ENCODE peak calls at places on chromosomes 3 and 15, in ten cellular contexts. P, O, C, U, H, V, F, K, M and D are unnamed samples.

GRCh38 chr15:77027111-77027696 is 32.3 kb downstream of the PSTPIP1 start:
- DNase-seq in P (peak), O (peak), C (no peak), U (no peak), H (no peak), V (no peak), F (no peak), K (peak), M (peak), D (no peak)

GRCh38 chr15:62758126-62758951 is 284.2 kb upstream of the TPM1 start:
- DNase-seq in P (peak), O (peak), C (no peak), U (peak), H (no peak), V (peak), F (peak), K (no peak), M (no peak), D (no peak)

GRCh38 chr3:128707935-128708494 is 18.0 kb upstream of the RAB7A start:
- DNase-seq in P (no peak), O (no peak), C (no peak), U (no peak), H (no peak), V (no peak), F (no peak), K (no peak), M (no peak), D (no peak)

GRCh38 chr15:80984856-80985255 is 4.8 kb downstream of the MESD start:
- DNase-seq in P (no peak), O (no peak), C (peak), U (peak), H (no peak), V (no peak), F (no peak), K (no peak), M (no peak), D (no peak)

GRCh38 chr3:81195483-81195882 is 566.0 kb downstream of the GBE1 start:
- DNase-seq in P (no peak), O (no peak), C (no peak), U (no peak), H (no peak), V (no peak), F (no peak), K (no peak), M (no peak), D (no peak)

GRCh38 chr15:100834731-100835130 is 44.9 kb upstream of the ALDH1A3 start:
- DNase-seq in P (no peak), O (no peak), C (no peak), U (no peak), H (no peak), V (no peak), F (no peak), K (no peak), M (no peak), D (no peak)

GRCh38 chr15:83869329-83869728 is 215.4 kb downstream of the ADAMTSL3 start:
- DNase-seq in P (no peak), O (no peak), C (no peak), U (no peak), H (no peak), V (no peak), F (no peak), K (no peak), M (no peak), D (no peak)

GRCh38 chr3:172752651-172753050 is 2.1 kb downstream of the ECT2 start:
- DNase-seq in P (no peak), O (no peak), C (no peak), U (no peak), H (no peak), V (no peak), F (no peak), K (no peak), M (no peak), D (no peak)

GRCh38 chr3:40585381-40586016 is 60.7 kb downstream of the ZNF621 start:
- DNase-seq in P (no peak), O (no peak), C (no peak), U (no peak), H (no peak), V (no peak), F (no peak), K (no peak), M (no peak), D (no peak)

GRCh38 chr15:85742186-85742751 is 52.5 kb downstream of the KLHL25 start:
- DNase-seq in P (peak), O (no peak), C (peak), U (peak), H (no peak), V (no peak), F (no peak), K (no peak), M (no peak), D (peak)

GRCh38 chr3:177830411-177830849 is 633.1 kb upstream of the TBL1XR1 start:
- DNase-seq in P (no peak), O (no peak), C (no peak), U (peak), H (no peak), V (peak), F (no peak), K (no peak), M (no peak), D (peak)

GRCh38 chr15:31032959-31033358 is 41.5 kb upstream of the MTMR10 start:
- DNase-seq in P (no peak), O (no peak), C (no peak), U (peak), H (no peak), V (peak), F (no peak), K (no peak), M (no peak), D (no peak)

GRCh38 chr15:38275951-38276350 is 23.3 kb downstream of the SPRED1 start:
- DNase-seq in P (no peak), O (no peak), C (no peak), U (peak), H (no peak), V (no peak), F (no peak), K (no peak), M (no peak), D (no peak)

GRCh38 chr3:1611824-1612223 is 486.8 kb upstream of the CNTN4 start:
- DNase-seq in P (no peak), O (no peak), C (no peak), U (no peak), H (no peak), V (no peak), F (no peak), K (no peak), M (no peak), D (no peak)
- TF ChIP-seq CTCF in P (no peak), O (no peak), C (no peak), U (no peak), H (no peak), V (no peak), F (no peak), K (no peak), M (no peak), D (no peak)

DNA sequence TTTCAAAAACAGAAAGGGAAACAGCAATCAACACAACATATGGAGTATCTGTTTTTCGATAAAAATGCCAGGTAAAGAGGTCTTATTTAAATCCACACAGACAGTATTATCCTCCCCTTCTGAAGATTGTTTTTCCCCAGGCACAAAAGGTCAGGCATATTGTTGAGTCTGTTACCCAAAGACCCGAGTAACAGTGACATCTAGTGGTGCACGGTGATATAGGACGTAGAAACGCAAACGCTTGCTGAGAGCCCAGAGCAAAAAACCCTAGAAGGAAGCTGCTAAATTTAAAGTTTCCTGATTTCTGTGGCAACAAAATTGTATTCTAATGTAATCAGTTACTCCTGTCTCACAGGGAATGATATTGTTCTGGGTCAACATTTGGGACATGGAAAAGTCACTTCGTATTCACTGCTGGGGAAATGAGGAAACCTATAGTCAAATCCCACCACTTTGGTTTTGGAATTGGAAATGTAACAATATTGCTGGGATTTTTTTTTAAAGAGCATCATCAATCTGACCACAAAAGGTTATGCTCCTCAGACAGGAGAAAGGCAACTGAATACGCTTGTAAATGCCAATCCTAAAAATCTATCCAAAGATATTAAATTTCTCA is 312.7 kb upstream of the CCDC54 start:
- DNase-seq in P (peak), O (peak), C (peak), U (peak), H (peak), V (peak), F (peak), K (peak), M (peak), D (peak)
- TF ChIP-seq CTCF in P (peak), O (peak), C (peak), U (peak), H (peak), V (peak), F (peak), K (peak), M (peak), D (peak)

GRCh38 chr3:140216249-140216648 is 281.3 kb downstream of the CLSTN2 start:
- DNase-seq in P (no peak), O (no peak), C (no peak), U (no peak), H (no peak), V (no peak), F (no peak), K (no peak), M (no peak), D (no peak)
- TF ChIP-seq CTCF in P (peak), O (peak), C (peak), U (peak), H (peak), V (peak), F (peak), K (peak), M (no peak), D (peak)

DNA sequence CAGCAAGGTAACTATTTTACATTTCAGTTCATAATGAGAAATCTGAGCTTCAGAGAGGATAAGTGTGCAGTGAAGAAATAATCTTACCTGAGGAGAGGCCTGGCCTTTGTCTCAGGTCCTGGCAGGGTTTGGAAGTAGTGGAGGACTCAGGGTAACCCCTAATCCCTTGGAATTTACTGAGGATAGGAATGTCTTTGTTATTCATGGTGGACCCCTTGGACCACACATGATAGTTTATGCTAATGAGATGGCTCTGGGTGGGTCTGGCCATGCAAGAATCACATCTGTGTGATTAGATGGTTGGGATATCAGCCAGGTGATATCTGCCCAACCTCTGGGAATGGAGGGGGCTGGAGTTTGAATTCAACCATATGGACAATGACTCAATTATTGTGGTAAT is 65.0 kb upstream of the DAZL start:
- DNase-seq in P (no peak), O (no peak), C (no peak), U (no peak), H (no peak), V (no peak), F (no peak), K (peak), M (no peak), D (no peak)
- TF ChIP-seq CTCF in P (no peak), O (no peak), C (no peak), U (no peak), H (no peak), V (no peak), F (no peak), K (no peak), M (no peak), D (no peak)

GRCh38 chr3:79766474-79767193 is 1.2 kb downstream of the ROBO1 start:
- DNase-seq in P (peak), O (no peak), C (no peak), U (no peak), H (peak), V (no peak), F (no peak), K (no peak), M (no peak), D (no peak)

GRCh38 chr3:79765854-79766253 is 1.9 kb downstream of the ROBO1 start:
- DNase-seq in P (peak), O (no peak), C (no peak), U (no peak), H (peak), V (no peak), F (no peak), K (no peak), M (no peak), D (no peak)

GRCh38 chr3:79767953-79768282 is at the start of gene ROBO1:
- DNase-seq in P (peak), O (no peak), C (no peak), U (no peak), H (peak), V (no peak), F (no peak), K (peak), M (no peak), D (no peak)

GRCh38 chr3:79769234-79769633 is 1.4 kb upstream of the ROBO1 start:
- DNase-seq in P (no peak), O (no peak), C (no peak), U (no peak), H (no peak), V (no peak), F (no peak), K (no peak), M (no peak), D (no peak)

DNA sequence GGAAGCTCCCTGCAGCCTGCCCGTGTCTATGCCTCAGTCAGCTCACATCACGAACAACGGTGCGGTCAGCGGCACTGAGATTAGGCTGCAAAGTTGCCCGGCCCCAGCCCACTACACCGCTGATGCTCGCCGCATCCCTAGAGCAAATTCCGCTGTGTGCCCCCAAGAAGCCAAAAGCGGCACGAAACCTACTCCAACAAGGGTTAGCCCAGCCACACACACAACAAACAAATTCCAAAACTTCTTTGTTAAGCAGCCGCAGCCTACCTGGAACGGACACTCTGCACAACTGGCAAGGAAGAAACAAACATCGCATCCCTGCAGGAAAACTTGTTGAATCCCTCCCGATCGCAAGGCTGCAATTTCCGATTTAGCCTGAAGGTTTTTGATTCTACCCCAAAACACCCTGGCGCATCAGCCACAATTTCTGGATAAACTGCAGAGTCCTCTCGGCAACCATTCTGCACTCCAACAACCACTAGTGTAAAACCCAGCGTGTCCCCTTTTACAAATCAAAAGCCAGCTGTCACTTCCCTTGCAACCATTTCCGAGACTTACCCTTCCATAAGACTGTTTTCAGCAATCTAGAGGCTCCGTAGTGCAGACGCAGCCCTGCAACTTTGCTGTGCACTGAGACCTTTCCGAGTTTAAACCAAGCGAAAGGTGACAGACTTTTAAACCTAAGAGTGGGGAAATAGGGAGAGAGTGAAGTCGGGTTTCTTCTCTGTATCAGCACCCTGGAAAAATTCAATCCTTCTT is 425 bp downstream of the ROBO1 start:
- DNase-seq in P (peak), O (no peak), C (no peak), U (no peak), H (peak), V (no peak), F (no peak), K (peak), M (no peak), D (no peak)
- TF ChIP-seq CTCF in P (peak), O (no peak), C (no peak), U (no peak), H (peak), V (no peak), F (no peak), K (no peak), M (no peak), D (no peak)

DNA sequence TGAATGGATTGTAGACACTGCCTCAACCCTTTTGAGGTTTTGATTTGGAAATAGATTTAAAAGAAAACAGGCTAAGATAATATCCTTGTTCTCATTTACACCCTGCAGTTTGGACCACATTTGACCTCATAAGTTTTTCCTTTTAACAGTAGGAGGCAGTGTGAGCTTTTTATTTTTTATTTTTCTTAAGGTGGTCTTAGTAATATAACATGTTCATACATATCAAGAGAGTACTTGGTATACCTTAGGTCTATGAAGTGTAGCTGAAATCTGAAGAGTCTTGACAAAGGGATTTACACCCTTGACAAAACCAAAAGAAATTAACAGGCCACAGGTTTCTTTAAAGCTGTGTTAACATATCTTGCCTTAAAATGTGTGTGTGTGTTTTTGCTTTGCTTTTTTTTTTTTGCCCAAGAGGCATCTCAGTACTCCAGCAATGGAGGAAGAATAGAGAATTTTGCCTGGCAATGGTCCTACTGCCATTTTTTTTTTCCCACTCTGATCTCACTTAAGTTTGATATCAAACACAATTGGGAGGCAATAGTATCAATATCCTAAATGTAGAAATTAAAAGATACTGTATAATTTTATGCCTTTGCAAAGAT is 3.3 kb downstream of the RAP2B start:
- DNase-seq in P (no peak), O (no peak), C (no peak), U (peak), H (no peak), V (no peak), F (no peak), K (no peak), M (no peak), D (no peak)
- TF ChIP-seq CTCF in P (peak), O (no peak), C (no peak), U (peak), H (peak), V (peak), F (no peak), K (no peak), M (peak), D (peak)

GRCh38 chr15:65318870-65319356 is 14.4 kb downstream of the RNU5B-1 start:
- DNase-seq in P (peak), O (peak), C (peak), U (peak), H (peak), V (no peak), F (peak), K (peak), M (peak), D (peak)
- TF ChIP-seq CTCF in P (peak), O (peak), C (peak), U (peak), H (peak), V (peak), F (peak), K (peak), M (peak), D (peak)

DNA sequence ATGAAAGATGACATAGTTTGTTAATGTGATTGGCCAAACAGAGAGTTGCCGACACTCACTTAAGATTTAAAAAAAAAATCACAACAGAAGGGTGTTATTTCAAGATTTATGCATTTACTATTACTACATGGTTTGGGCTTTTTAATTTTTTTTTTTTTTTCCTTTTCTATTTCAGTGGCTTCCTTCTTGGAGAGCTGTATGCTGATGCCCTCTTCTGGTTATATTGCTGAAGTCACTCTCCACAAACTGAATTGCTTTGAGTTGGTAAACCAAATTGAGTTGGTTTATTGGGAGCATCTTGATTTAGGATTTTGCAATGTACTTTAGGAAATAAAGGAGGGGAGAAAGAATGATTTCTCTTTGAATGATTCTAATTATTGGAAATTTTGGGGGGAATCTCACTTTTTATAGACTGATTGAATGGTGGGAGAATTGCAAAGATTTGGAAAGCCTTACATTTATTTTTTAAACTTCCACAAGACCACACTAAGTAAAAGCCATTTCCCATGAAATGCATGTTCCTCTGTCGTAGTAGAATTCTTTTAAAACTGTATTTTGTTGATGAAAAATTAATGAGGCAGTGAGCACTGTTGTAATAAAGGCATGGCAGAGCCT is 186.6 kb upstream of the FEZF2 start:
- DNase-seq in P (peak), O (no peak), C (no peak), U (peak), H (no peak), V (peak), F (no peak), K (no peak), M (no peak), D (peak)
- TF ChIP-seq CTCF in P (peak), O (peak), C (no peak), U (peak), H (peak), V (peak), F (peak), K (no peak), M (no peak), D (peak)

DNA sequence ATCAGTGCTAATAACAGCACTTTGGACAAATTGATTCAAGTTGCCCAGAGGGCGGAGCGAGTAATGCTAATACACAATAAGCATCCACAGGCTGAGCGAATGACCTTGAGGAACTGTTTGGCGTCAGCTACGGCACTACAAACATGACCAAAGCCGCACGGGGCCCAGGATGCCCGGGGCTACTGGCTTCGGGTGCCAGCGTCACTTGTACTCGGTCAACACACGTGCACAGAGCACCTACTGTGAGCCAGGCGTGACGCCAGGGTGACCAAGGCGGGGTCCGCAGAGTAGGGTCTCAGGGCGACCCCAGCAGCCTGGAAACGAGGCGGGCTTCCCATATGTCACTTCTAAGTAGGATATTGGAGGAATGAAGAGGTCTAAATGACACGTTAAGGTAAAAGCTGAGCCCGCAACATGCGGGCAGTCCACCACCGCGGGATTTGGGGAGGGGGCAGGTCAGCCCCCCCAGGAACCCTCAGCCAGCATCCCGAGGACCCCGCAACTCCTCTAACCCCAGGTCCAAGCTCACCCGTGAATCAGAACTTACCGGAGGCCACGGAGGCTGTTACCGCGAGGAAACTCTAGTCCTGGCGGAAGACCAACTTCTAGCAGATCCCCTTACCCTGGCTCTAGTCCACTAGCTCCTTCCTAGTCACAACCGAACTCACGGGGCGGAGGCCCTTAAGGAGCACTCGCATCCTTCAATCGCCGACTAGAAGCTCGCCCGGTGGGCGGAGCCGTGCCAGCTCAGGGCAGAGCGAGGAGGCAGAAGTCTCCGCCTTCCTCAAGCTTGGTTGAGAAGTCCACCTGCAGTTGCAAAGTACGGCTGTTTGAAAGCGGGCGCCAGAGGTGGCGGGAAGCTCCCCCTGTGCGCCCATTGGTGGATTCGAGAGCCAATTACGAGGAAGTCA is at the start of gene CEP152:
- DNase-seq in P (peak), O (peak), C (peak), U (peak), H (peak), V (peak), F (peak), K (peak), M (peak), D (peak)
- TF ChIP-seq CTCF in P (no peak), O (peak), C (no peak), U (no peak), H (no peak), V (no peak), F (no peak), K (no peak), M (no peak), D (no peak)

GRCh38 chr15:40053234-40054055 is 14.5 kb upstream of the SRP14 start:
- DNase-seq in P (no peak), O (no peak), C (no peak), U (no peak), H (no peak), V (no peak), F (no peak), K (no peak), M (peak), D (no peak)
- TF ChIP-seq CTCF in P (peak), O (no peak), C (no peak), U (no peak), H (no peak), V (no peak), F (no peak), K (no peak), M (no peak), D (no peak)